ENCODE peak calls at places on chromosomes 7 and 10, in nine cellular contexts. S is A172; C is gastrocnemius medialis; X is activated T-helper 2 cell treated with anti-CD3 and anti-CD28 coated beads, Interferon-gamma antibody, Interleukin-2, Interleukin-4, amounts not matched to agents 10 μg/mL and 5 μg/mL and 100 μg/mL, durations not matched to agents 14 hours and 24 hours and 36 hours; M is AG04449; W is ovary; F is cardiac muscle cell; T is endothelial cell; D is activated T-helper 1 cell treated with anti-CD3 and anti-CD28 coated beads, Interleukin-12 subunit alpha, Interleukin-12 subunit beta, Interleukin-2, Interleukin-4 antibody, amounts not matched to agents 30 ng/mL and 10 ng/mL and 1 ng/mL, durations not matched to agents 14 hours and 24 hours and 36 hours. N is an unnamed sample.

GRCh38 chr10:113183543-113183942 is 233.5 kb downstream of the TCF7L2 start:
- DNase-seq in W (no peak), S (no peak), C (no peak), X (no peak), F (no peak), T (no peak), D (no peak), M (no peak), N (no peak)

GRCh38 chr7:28315565-28316420 is 96.5 kb upstream of the CREB5 start:
- DNase-seq in D (no peak), C (no peak), F (peak), X (no peak), W (no peak), M (peak), T (no peak), S (no peak), N (no peak)

GRCh38 chr7:4325732-4326131 is 356.4 kb upstream of the FOXK1 start:
- DNase-seq in F (no peak), D (no peak), T (no peak), M (no peak), C (no peak), X (no peak), S (no peak), W (no peak), N (no peak)

GRCh38 chr10:123287594-123288247 is 133.5 kb downstream of the BUB3 start:
- DNase-seq in F (no peak), W (no peak), M (no peak), C (no peak), T (no peak), D (no peak), S (peak), X (peak), N (no peak)

GRCh38 chr7:112080974-112081373 is 125.2 kb downstream of the DOCK4 start:
- DNase-seq in C (peak), D (no peak), X (no peak), F (no peak), S (no peak), W (no peak), M (no peak), T (peak), N (peak)

GRCh38 chr7:73443543-73444255 is 10.1 kb downstream of the FZD9 start:
- DNase-seq in T (no peak), S (no peak), M (no peak), C (no peak), D (no peak), X (no peak), W (no peak), F (peak), N (no peak)

GRCh38 chr10:116146374-116146773 is 126.6 kb downstream of the GFRA1 start:
- DNase-seq in S (peak), F (peak), M (no peak), C (no peak), W (no peak), T (no peak), X (no peak), D (no peak), N (no peak)

GRCh38 chr10:121459765-121460453 is 138.3 kb downstream of the FGFR2 start:
- DNase-seq in W (no peak), C (no peak), D (no peak), S (no peak), X (no peak), F (no peak), M (peak), T (no peak), N (no peak)

N was measured in stimulated activated naive B cell treated with anti-CD40 and anti-IgM and Interleukin-4, amounts not matched to agents 10 μg/mL and 1 μg/mL and 100 μg/mL, for 72 hours.